ENCODE peak calls at places on chromosomes 13 and 19, in five cellular contexts. X is HEK293T, P is K562, Z is HepG2, A is GM12878. C is an unnamed sample.

GRCh38 chr13:48232420-48233096 is 448 bp upstream of the ITM2B start:
- DNase-seq in X (no peak), P (peak), Z (peak), A (no peak), C (no peak)

GRCh38 chr13:74870865-74871264 is 611.1 kb downstream of the TBC1D4 start:
- DNase-seq in X (no peak), P (no peak), Z (no peak), A (no peak), C (no peak)

GRCh38 chr19:46913852-46914430 is 53.1 kb downstream of the ARHGAP35 start:
- DNase-seq in X (no peak), P (peak), Z (no peak), A (peak), C (no peak)

GRCh38 chr19:51389143-51389542 is 1.2 kb downstream of the C19orf84 start:
- DNase-seq in X (no peak), P (no peak), Z (peak), A (no peak), C (no peak)

GRCh38 chr13:98598043-98598442 is 21.1 kb upstream of the STK24 start:
- DNase-seq in X (no peak), P (peak), Z (peak), A (no peak), C (no peak)

GRCh38 chr19:43678512-43678911 is 8.5 kb upstream of the PLAUR start:
- DNase-seq in X (no peak), P (no peak), Z (no peak), A (no peak), C (no peak)

GRCh38 chr13:29472317-29472961 is 123.0 kb downstream of the SLC7A1 start:
- DNase-seq in X (peak), P (peak), Z (peak), A (no peak), C (peak)

GRCh38 chr13:79361299-79361698 is 44.8 kb downstream of the RBM26 start:
- DNase-seq in X (no peak), P (no peak), Z (no peak), A (no peak), C (no peak)

GRCh38 chr13:46015374-46015773 is 37.2 kb downstream of the ZC3H13 start:
- DNase-seq in X (no peak), P (no peak), Z (no peak), A (no peak), C (no peak)

GRCh38 chr19:40717880-40718773 is 1.2 kb downstream of the ITPKC start:
- DNase-seq in X (no peak), P (peak), Z (peak), A (no peak), C (no peak)

GRCh38 chr13:60001892-60002291 is 161.8 kb downstream of the DIAPH3 start:
- DNase-seq in X (no peak), P (no peak), Z (no peak), A (no peak), C (no peak)

GRCh38 chr13:28707629-28708427 is 10.9 kb downstream of the SLC46A3 start:
- DNase-seq in X (no peak), P (peak), Z (no peak), A (peak), C (no peak)

GRCh38 chr19:15269806-15270205 is 37.6 kb upstream of the EPHX3 start:
- DNase-seq in X (no peak), P (no peak), Z (no peak), A (no peak), C (no peak)

GRCh38 chr19:57279418-57280164 is 694 bp upstream of the ZNF460 start:
- DNase-seq in X (peak), P (peak), Z (peak), A (peak), C (peak)

GRCh38 chr13:24251525-24251924 is 57.9 kb upstream of the C1QTNF9 start:
- DNase-seq in X (no peak), P (no peak), Z (no peak), A (no peak), C (no peak)

GRCh38 chr13:109644069-109644750 is 142.2 kb downstream of the IRS2 start:
- DNase-seq in X (no peak), P (no peak), Z (no peak), A (no peak), C (no peak)

GRCh38 chr19:15635016-15635805 is 5.5 kb upstream of the CYP4F3 start:
- DNase-seq in X (no peak), P (no peak), Z (peak), A (no peak), C (no peak)

GRCh38 chr13:52348983-52349780 is 56.8 kb downstream of the THSD1 start:
- DNase-seq in X (no peak), P (peak), Z (no peak), A (no peak), C (no peak)

GRCh38 chr19:32581704-32582164 is 744 bp downstream of the PDCD5 start:
- DNase-seq in X (peak), P (peak), Z (no peak), A (no peak), C (peak)

GRCh38 chr13:75258159-75258782 is 223.7 kb downstream of the TBC1D4 start:
- DNase-seq in X (peak), P (peak), Z (peak), A (no peak), C (peak)

GRCh38 chr13:44903596-44903995 is 85.7 kb downstream of the NUFIP1 start:
- DNase-seq in X (no peak), P (no peak), Z (no peak), A (no peak), C (no peak)

GRCh38 chr19:8423821-8424223 is 10.7 kb downstream of the MARCHF2 start:
- DNase-seq in X (peak), P (peak), Z (peak), A (no peak), C (peak)

GRCh38 chr19:45153339-45154063 is 7.3 kb downstream of the NKPD1 start:
- DNase-seq in X (peak), P (peak), Z (no peak), A (no peak), C (peak)

GRCh38 chr19:45151821-45152503 is 8.8 kb downstream of the NKPD1 start:
- DNase-seq in X (no peak), P (no peak), Z (no peak), A (no peak), C (no peak)

GRCh38 chr19:45150731-45151725 is 9.8 kb downstream of the NKPD1 start:
- DNase-seq in X (no peak), P (peak), Z (no peak), A (no peak), C (no peak)

GRCh38 chr19:45154064-45154827 is 6.5 kb downstream of the NKPD1 start:
- DNase-seq in X (peak), P (peak), Z (peak), A (no peak), C (no peak)

DNA sequence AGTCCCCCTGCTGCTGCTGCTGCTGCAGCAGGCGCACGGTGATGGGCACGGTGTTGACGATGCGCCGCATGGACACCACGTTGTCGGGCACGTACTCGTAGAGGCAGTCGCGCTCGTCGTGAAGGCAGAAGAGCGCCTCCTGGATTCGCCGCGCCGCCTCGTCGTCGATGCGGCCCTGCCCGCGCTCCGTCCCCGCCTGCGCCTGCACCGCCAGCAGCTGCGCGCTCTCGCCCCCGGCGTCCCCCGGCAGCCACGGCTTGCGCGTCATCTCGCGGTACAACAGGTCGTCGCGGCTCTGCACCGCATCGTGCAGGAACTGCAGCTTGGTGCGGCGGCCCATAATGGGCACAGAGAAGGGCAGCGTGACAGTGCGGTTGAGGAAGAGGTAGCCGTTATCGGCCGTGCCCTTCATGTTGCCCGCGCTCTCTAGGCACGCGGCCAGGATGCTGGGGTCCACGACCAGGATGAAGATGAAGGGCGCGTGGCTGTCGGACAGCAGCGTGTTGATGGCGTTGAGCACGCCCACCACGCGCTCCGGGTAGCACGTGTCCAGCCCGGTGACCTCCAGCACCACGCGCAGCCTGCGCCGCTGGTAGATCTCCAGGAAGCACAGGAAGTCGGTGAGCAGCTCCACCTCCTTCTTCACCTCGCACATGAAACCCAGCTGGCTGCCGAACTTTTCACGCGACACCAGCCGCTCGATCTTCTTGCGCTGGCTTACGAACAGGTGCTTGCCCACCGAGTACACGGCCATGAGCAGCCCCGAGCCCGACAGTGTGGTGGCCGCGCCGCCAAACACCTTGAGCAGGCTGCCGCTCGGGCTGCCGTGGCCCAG is 8.1 kb downstream of the NKPD1 start:
- DNase-seq in X (no peak), P (no peak), Z (no peak), A (no peak), C (peak)
- TF ChIP-seq FOXM1 in X (no peak), P (no peak), Z (no peak), A (no peak), C (no peak)

GRCh38 chr19:52637718-52638585 is at the start of gene ZNF83:
- DNase-seq in X (peak), P (peak), Z (peak), A (peak), C (peak)
- TF ChIP-seq FOXM1 in X (no peak), P (no peak), Z (no peak), A (no peak), C (no peak)

GRCh38 chr19:34269968-34270621 is 15.7 kb downstream of the GARRE1 start:
- DNase-seq in X (peak), P (peak), Z (peak), A (peak), C (no peak)
- TF ChIP-seq FOXM1 in X (no peak), P (no peak), Z (no peak), A (no peak), C (no peak)

GRCh38 chr19:18634612-18635290 is 2.1 kb upstream of the KLHL26 start:
- DNase-seq in X (no peak), P (no peak), Z (peak), A (no peak), C (no peak)
- TF ChIP-seq FOXM1 in X (no peak), P (no peak), Z (no peak), A (no peak), C (no peak)

DNA sequence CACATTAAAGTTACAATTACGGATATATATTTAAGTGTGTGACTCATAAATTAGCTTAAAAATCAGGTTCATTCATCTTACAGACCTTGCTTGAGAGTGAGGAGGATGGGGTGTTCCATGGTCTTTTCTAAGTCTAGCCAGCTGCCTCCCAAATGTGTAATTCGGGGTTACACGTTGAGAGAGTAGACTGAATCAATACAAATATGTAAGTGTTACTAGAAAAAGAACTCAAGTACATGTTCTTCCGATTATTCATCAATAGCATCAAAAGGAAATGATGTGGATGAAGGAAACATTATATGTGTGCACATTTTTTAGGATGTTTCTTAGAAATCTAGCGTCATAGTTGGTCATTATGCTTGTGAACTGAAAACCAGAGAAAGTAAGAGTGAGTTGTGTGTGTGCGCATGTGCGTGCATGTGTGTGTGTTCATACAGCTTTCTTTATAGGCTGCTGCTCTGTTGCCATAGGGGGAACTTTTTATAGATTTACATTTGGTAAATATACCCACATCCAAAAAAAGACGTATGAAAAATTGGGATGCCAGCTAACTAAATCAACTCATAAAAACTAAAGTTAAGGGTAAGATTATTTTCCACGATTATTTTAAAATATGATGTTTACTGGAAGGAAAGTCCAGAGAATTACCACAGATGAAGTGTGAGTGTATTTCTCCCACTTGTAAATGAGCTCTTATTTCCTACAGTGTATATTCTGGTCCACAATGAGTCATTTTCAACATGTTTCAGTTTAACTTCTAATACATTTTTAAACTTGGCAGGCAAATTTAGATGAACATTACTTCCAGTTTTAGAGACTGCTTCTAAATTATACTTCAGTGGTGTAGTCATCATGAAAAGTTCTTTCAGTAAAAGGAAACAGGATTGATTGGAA is 82.5 kb downstream of the PIBF1 start:
- DNase-seq in X (no peak), P (no peak), Z (no peak), A (peak), C (no peak)
- TF ChIP-seq FOXM1 in X (no peak), P (no peak), Z (no peak), A (peak), C (no peak)

C was measured in SK-N-SH.